ENCODE peak calls at places on chromosomes 6 and 20, in eight cellular contexts. One of them, this sample, is unnamed.

GRCh38 chr6:33895296-33895695 is 91.5 kb upstream of the MLN start:
- DNase-seq in A673: no peak
- DNase-seq in foreskin keratinocyte: no peak
- DNase-seq in cardiac muscle cell: no peak
- DNase-seq in cardiac fibroblast: no peak
- DNase-seq in ovary: no peak
- DNase-seq in psoas muscle: no peak
- DNase-seq in progenitor cell of endocrine pancreas: no peak
- DNase-seq in this sample: no peak

GRCh38 chr6:38215651-38216319 is 396.3 kb downstream of the ZFAND3 start:
- DNase-seq in progenitor cell of endocrine pancreas: no peak
- DNase-seq in foreskin keratinocyte: no peak
- DNase-seq in cardiac fibroblast: no peak
- DNase-seq in psoas muscle: no peak
- DNase-seq in ovary: no peak
- DNase-seq in cardiac muscle cell: no peak
- DNase-seq in A673: no peak
- DNase-seq in this sample: no peak

GRCh38 chr20:62628691-62629090 is 13.6 kb upstream of the SLCO4A1 start:
- DNase-seq in cardiac fibroblast: no peak
- DNase-seq in ovary: no peak
- DNase-seq in progenitor cell of endocrine pancreas: no peak
- DNase-seq in foreskin keratinocyte: peak
- DNase-seq in psoas muscle: peak
- DNase-seq in cardiac muscle cell: no peak
- DNase-seq in A673: peak
- DNase-seq in this sample: no peak

GRCh38 chr6:165850434-165851019 is 187.5 kb upstream of the PDE10A start:
- DNase-seq in A673: peak
- DNase-seq in ovary: peak
- DNase-seq in cardiac fibroblast: peak
- DNase-seq in foreskin keratinocyte: peak
- DNase-seq in psoas muscle: peak
- DNase-seq in progenitor cell of endocrine pancreas: peak
- DNase-seq in cardiac muscle cell: peak
- DNase-seq in this sample: peak

GRCh38 chr6:13190391-13190790 is 137.9 kb downstream of the TBC1D7 start:
- DNase-seq in cardiac fibroblast: peak
- DNase-seq in psoas muscle: no peak
- DNase-seq in progenitor cell of endocrine pancreas: no peak
- DNase-seq in A673: no peak
- DNase-seq in cardiac muscle cell: no peak
- DNase-seq in foreskin keratinocyte: no peak
- DNase-seq in ovary: no peak
- DNase-seq in this sample: no peak

GRCh38 chr6:6861346-6861745 is 246.4 kb upstream of the RREB1 start:
- DNase-seq in foreskin keratinocyte: no peak
- DNase-seq in cardiac fibroblast: no peak
- DNase-seq in cardiac muscle cell: no peak
- DNase-seq in A673: no peak
- DNase-seq in psoas muscle: no peak
- DNase-seq in ovary: no peak
- DNase-seq in progenitor cell of endocrine pancreas: no peak
- DNase-seq in this sample: no peak

GRCh38 chr6:158611039-158611438 is 33.5 kb downstream of the DYNLT1 start:
- DNase-seq in foreskin keratinocyte: no peak
- DNase-seq in cardiac fibroblast: no peak
- DNase-seq in cardiac muscle cell: no peak
- DNase-seq in progenitor cell of endocrine pancreas: no peak
- DNase-seq in ovary: no peak
- DNase-seq in psoas muscle: no peak
- DNase-seq in A673: no peak
- DNase-seq in this sample: no peak

GRCh38 chr20:46158476-46158987 is 40.4 kb downstream of the CD40 start:
- DNase-seq in A673: no peak
- DNase-seq in ovary: no peak
- DNase-seq in progenitor cell of endocrine pancreas: no peak
- DNase-seq in foreskin keratinocyte: no peak
- DNase-seq in cardiac fibroblast: no peak
- DNase-seq in psoas muscle: no peak
- DNase-seq in cardiac muscle cell: no peak
- DNase-seq in this sample: no peak

GRCh38 chr20:56343861-56344381 is 14.9 kb upstream of the FAM210B start:
- DNase-seq in progenitor cell of endocrine pancreas: peak
- DNase-seq in foreskin keratinocyte: no peak
- DNase-seq in ovary: peak
- DNase-seq in cardiac fibroblast: peak
- DNase-seq in psoas muscle: no peak
- DNase-seq in cardiac muscle cell: peak
- DNase-seq in A673: peak
- DNase-seq in this sample: peak

GRCh38 chr6:160509610-160510009 is 154.5 kb downstream of the LPA start:
- DNase-seq in progenitor cell of endocrine pancreas: no peak
- DNase-seq in ovary: no peak
- DNase-seq in cardiac fibroblast: no peak
- DNase-seq in cardiac muscle cell: no peak
- DNase-seq in A673: no peak
- DNase-seq in foreskin keratinocyte: no peak
- DNase-seq in psoas muscle: no peak
- DNase-seq in this sample: no peak

GRCh38 chr6:99712560-99712959 is 105.9 kb downstream of the PRDM13 start:
- DNase-seq in psoas muscle: no peak
- DNase-seq in cardiac fibroblast: no peak
- DNase-seq in progenitor cell of endocrine pancreas: no peak
- DNase-seq in foreskin keratinocyte: no peak
- DNase-seq in ovary: no peak
- DNase-seq in A673: no peak
- DNase-seq in cardiac muscle cell: no peak
- DNase-seq in this sample: no peak

GRCh38 chr6:9628819-9629218 is 786.1 kb downstream of the TFAP2A start:
- DNase-seq in cardiac fibroblast: no peak
- DNase-seq in cardiac muscle cell: no peak
- DNase-seq in ovary: no peak
- DNase-seq in foreskin keratinocyte: peak
- DNase-seq in A673: no peak
- DNase-seq in psoas muscle: no peak
- DNase-seq in progenitor cell of endocrine pancreas: no peak
- DNase-seq in this sample: no peak

GRCh38 chr6:142839686-142840040 is 105.3 kb downstream of the HIVEP2 start:
- DNase-seq in cardiac fibroblast: no peak
- DNase-seq in ovary: no peak
- DNase-seq in foreskin keratinocyte: no peak
- DNase-seq in psoas muscle: no peak
- DNase-seq in A673: no peak
- DNase-seq in cardiac muscle cell: no peak
- DNase-seq in progenitor cell of endocrine pancreas: no peak
- DNase-seq in this sample: no peak

GRCh38 chr20:63268671-63269439 is 3.8 kb upstream of the ARFGAP1 start:
- DNase-seq in psoas muscle: no peak
- DNase-seq in A673: no peak
- DNase-seq in foreskin keratinocyte: peak
- DNase-seq in progenitor cell of endocrine pancreas: no peak
- DNase-seq in cardiac fibroblast: no peak
- DNase-seq in cardiac muscle cell: no peak
- DNase-seq in ovary: no peak
- DNase-seq in this sample: no peak

DNA sequence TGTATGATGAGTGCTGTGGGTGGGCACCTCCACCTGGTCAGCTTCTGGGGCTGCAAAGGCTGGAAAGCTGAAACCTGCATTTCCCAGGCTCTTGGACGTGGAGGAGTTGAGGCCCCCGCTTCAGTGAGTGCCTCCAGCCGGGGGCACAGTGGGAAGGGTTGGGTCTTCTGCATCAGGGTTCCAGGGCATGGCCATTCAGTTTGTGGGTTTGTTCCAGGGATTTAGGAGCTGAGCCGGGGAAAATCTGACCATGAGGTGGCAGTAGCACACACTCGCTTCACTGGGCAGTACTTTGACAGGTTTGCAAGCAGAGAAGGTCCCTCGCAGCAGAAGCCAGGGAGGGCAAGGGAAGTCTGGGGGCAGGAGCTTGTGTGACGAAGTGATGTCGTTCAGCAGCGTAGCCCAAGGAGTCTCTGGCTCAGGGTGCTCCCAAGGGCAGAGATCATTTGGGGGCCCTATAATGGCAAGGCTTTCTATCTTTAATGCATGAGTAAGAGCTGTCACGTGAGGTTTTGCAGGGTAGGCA is 69.5 kb upstream of the SULF2 start:
- DNase-seq in A673: peak
- DNase-seq in cardiac fibroblast: peak
- DNase-seq in cardiac muscle cell: peak
- DNase-seq in psoas muscle: no peak
- DNase-seq in ovary: no peak
- DNase-seq in progenitor cell of endocrine pancreas: no peak
- DNase-seq in foreskin keratinocyte: peak
- DNase-seq in this sample: peak
- TF ChIP-seq CTCF in A673: peak
- TF ChIP-seq CTCF in cardiac fibroblast: peak
- TF ChIP-seq CTCF in cardiac muscle cell: peak
- TF ChIP-seq CTCF in psoas muscle: no peak
- TF ChIP-seq CTCF in ovary: no peak
- TF ChIP-seq CTCF in progenitor cell of endocrine pancreas: peak
- TF ChIP-seq CTCF in foreskin keratinocyte: peak
- TF ChIP-seq CTCF in this sample: no peak

GRCh38 chr6:77466055-77467028 is 3.1 kb upstream of the HTR1B start:
- DNase-seq in psoas muscle: peak
- DNase-seq in ovary: peak
- DNase-seq in cardiac muscle cell: peak
- DNase-seq in progenitor cell of endocrine pancreas: peak
- DNase-seq in cardiac fibroblast: peak
- DNase-seq in foreskin keratinocyte: peak
- DNase-seq in A673: peak
- DNase-seq in this sample: peak
- TF ChIP-seq CTCF in psoas muscle: peak
- TF ChIP-seq CTCF in ovary: no peak
- TF ChIP-seq CTCF in cardiac muscle cell: peak
- TF ChIP-seq CTCF in progenitor cell of endocrine pancreas: peak
- TF ChIP-seq CTCF in cardiac fibroblast: peak
- TF ChIP-seq CTCF in foreskin keratinocyte: peak
- TF ChIP-seq CTCF in A673: peak
- TF ChIP-seq CTCF in this sample: peak

GRCh38 chr6:69729870-69730449 is 66.8 kb downstream of the LMBRD1 start:
- DNase-seq in A673: peak
- DNase-seq in progenitor cell of endocrine pancreas: no peak
- DNase-seq in cardiac muscle cell: peak
- DNase-seq in foreskin keratinocyte: no peak
- DNase-seq in psoas muscle: no peak
- DNase-seq in ovary: no peak
- DNase-seq in cardiac fibroblast: peak
- DNase-seq in this sample: no peak
- TF ChIP-seq CTCF in A673: peak
- TF ChIP-seq CTCF in progenitor cell of endocrine pancreas: peak
- TF ChIP-seq CTCF in cardiac muscle cell: peak
- TF ChIP-seq CTCF in foreskin keratinocyte: peak
- TF ChIP-seq CTCF in psoas muscle: peak
- TF ChIP-seq CTCF in ovary: no peak
- TF ChIP-seq CTCF in cardiac fibroblast: no peak
- TF ChIP-seq CTCF in this sample: peak

DNA sequence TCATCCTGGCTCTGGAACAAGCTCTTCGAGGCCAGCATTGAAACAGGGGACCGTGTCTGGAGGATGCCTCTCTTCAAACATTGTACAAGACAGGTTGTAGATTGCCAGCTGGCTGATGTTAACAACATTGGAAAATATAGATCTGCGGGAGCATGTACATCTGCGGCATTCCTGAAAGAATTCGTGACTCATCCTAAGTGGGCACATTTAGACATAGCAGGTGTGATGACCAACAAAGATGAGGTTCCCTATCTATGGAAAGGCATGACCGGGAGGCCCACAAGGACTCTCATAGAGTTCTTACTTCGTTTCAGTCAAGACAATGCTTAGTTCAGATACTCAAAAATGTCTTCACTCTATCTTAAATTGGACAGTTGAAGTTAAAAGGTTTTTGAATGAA is 3.6 kb upstream of the CDKN1A start:
- DNase-seq in foreskin keratinocyte: peak
- DNase-seq in ovary: no peak
- DNase-seq in progenitor cell of endocrine pancreas: no peak
- DNase-seq in A673: no peak
- DNase-seq in cardiac muscle cell: no peak
- DNase-seq in cardiac fibroblast: no peak
- DNase-seq in psoas muscle: no peak
- DNase-seq in this sample: no peak
- TF ChIP-seq CTCF in foreskin keratinocyte: no peak
- TF ChIP-seq CTCF in ovary: no peak
- TF ChIP-seq CTCF in progenitor cell of endocrine pancreas: no peak
- TF ChIP-seq CTCF in A673: no peak
- TF ChIP-seq CTCF in cardiac muscle cell: no peak
- TF ChIP-seq CTCF in cardiac fibroblast: no peak
- TF ChIP-seq CTCF in psoas muscle: no peak
- TF ChIP-seq CTCF in this sample: no peak

GRCh38 chr6:74973621-74974020 is 232.2 kb downstream of the COL12A1 start:
- DNase-seq in ovary: no peak
- DNase-seq in foreskin keratinocyte: no peak
- DNase-seq in psoas muscle: no peak
- DNase-seq in cardiac fibroblast: no peak
- DNase-seq in progenitor cell of endocrine pancreas: no peak
- DNase-seq in cardiac muscle cell: no peak
- DNase-seq in A673: no peak
- DNase-seq in this sample: no peak
- TF ChIP-seq CTCF in ovary: no peak
- TF ChIP-seq CTCF in foreskin keratinocyte: no peak
- TF ChIP-seq CTCF in psoas muscle: no peak
- TF ChIP-seq CTCF in cardiac fibroblast: no peak
- TF ChIP-seq CTCF in progenitor cell of endocrine pancreas: no peak
- TF ChIP-seq CTCF in cardiac muscle cell: no peak
- TF ChIP-seq CTCF in A673: no peak
- TF ChIP-seq CTCF in this sample: no peak

GRCh38 chr6:78835817-78836216 is 31.5 kb upstream of the IRAK1BP1 start:
- DNase-seq in A673: peak
- DNase-seq in progenitor cell of endocrine pancreas: no peak
- DNase-seq in foreskin keratinocyte: no peak
- DNase-seq in cardiac muscle cell: peak
- DNase-seq in cardiac fibroblast: peak
- DNase-seq in ovary: no peak
- DNase-seq in psoas muscle: no peak
- DNase-seq in this sample: no peak
- TF ChIP-seq CTCF in A673: peak
- TF ChIP-seq CTCF in progenitor cell of endocrine pancreas: peak
- TF ChIP-seq CTCF in foreskin keratinocyte: peak
- TF ChIP-seq CTCF in cardiac muscle cell: peak
- TF ChIP-seq CTCF in cardiac fibroblast: peak
- TF ChIP-seq CTCF in ovary: no peak
- TF ChIP-seq CTCF in psoas muscle: no peak
- TF ChIP-seq CTCF in this sample: no peak

GRCh38 chr6:105363100-105363754 is 39.7 kb downstream of the PREP start:
- DNase-seq in foreskin keratinocyte: peak
- DNase-seq in ovary: no peak
- DNase-seq in progenitor cell of endocrine pancreas: no peak
- DNase-seq in A673: peak
- DNase-seq in cardiac muscle cell: peak
- DNase-seq in cardiac fibroblast: peak
- DNase-seq in psoas muscle: no peak
- DNase-seq in this sample: no peak
- TF ChIP-seq CTCF in foreskin keratinocyte: peak
- TF ChIP-seq CTCF in ovary: no peak
- TF ChIP-seq CTCF in progenitor cell of endocrine pancreas: peak
- TF ChIP-seq CTCF in A673: peak
- TF ChIP-seq CTCF in cardiac muscle cell: peak
- TF ChIP-seq CTCF in cardiac fibroblast: peak
- TF ChIP-seq CTCF in psoas muscle: peak
- TF ChIP-seq CTCF in this sample: no peak